ENCODE peak calls at places on chromosomes 5 and 9, in seven cellular contexts. One of them, this sample, is unnamed.

GRCh38 chr5:125381290-125381689 is 634.9 kb upstream of the ZNF608 start:
- DNase-seq in prostate gland: no peak
- DNase-seq in left cardiac atrium: no peak
- DNase-seq in GM23338: no peak
- DNase-seq in activated gamma-delta T cell: no peak
- DNase-seq in suprapubic skin: no peak
- DNase-seq in HCT116: no peak
- DNase-seq in this sample: no peak

GRCh38 chr9:89878687-89879086 is 273.9 kb downstream of the GADD45G start:
- DNase-seq in activated gamma-delta T cell: no peak
- DNase-seq in suprapubic skin: peak
- DNase-seq in HCT116: no peak
- DNase-seq in prostate gland: peak
- DNase-seq in GM23338: no peak
- DNase-seq in left cardiac atrium: peak
- DNase-seq in this sample: no peak

GRCh38 chr5:35239911-35240610 is 9.8 kb upstream of the PRLR start:
- DNase-seq in activated gamma-delta T cell: no peak
- DNase-seq in GM23338: no peak
- DNase-seq in suprapubic skin: no peak
- DNase-seq in prostate gland: no peak
- DNase-seq in HCT116: no peak
- DNase-seq in left cardiac atrium: no peak
- DNase-seq in this sample: no peak

GRCh38 chr5:59609501-59610265 is 283.8 kb downstream of the PDE4D start:
- DNase-seq in activated gamma-delta T cell: no peak
- DNase-seq in left cardiac atrium: no peak
- DNase-seq in prostate gland: no peak
- DNase-seq in HCT116: no peak
- DNase-seq in suprapubic skin: no peak
- DNase-seq in GM23338: no peak
- DNase-seq in this sample: peak

GRCh38 chr5:59275537-59276276 is 617.8 kb downstream of the PDE4D start:
- DNase-seq in GM23338: peak
- DNase-seq in prostate gland: peak
- DNase-seq in activated gamma-delta T cell: no peak
- DNase-seq in HCT116: no peak
- DNase-seq in suprapubic skin: no peak
- DNase-seq in left cardiac atrium: peak
- DNase-seq in this sample: peak

GRCh38 chr9:93669958-93670207 is 93.5 kb downstream of the PHF2 start:
- DNase-seq in HCT116: no peak
- DNase-seq in GM23338: no peak
- DNase-seq in suprapubic skin: no peak
- DNase-seq in prostate gland: no peak
- DNase-seq in activated gamma-delta T cell: no peak
- DNase-seq in left cardiac atrium: no peak
- DNase-seq in this sample: no peak

GRCh38 chr5:178293400-178293799 is 60.8 kb upstream of the PHYKPL start:
- DNase-seq in HCT116: no peak
- DNase-seq in suprapubic skin: peak
- DNase-seq in prostate gland: no peak
- DNase-seq in left cardiac atrium: no peak
- DNase-seq in activated gamma-delta T cell: no peak
- DNase-seq in GM23338: no peak
- DNase-seq in this sample: no peak

GRCh38 chr5:160262665-160263064 is 33.4 kb downstream of the FABP6 start:
- DNase-seq in prostate gland: peak
- DNase-seq in GM23338: no peak
- DNase-seq in HCT116: no peak
- DNase-seq in activated gamma-delta T cell: no peak
- DNase-seq in suprapubic skin: no peak
- DNase-seq in left cardiac atrium: peak
- DNase-seq in this sample: peak

GRCh38 chr5:68252678-68253520 is 37.3 kb downstream of the PIK3R1 start:
- DNase-seq in left cardiac atrium: peak
- DNase-seq in GM23338: peak
- DNase-seq in suprapubic skin: peak
- DNase-seq in HCT116: peak
- DNase-seq in prostate gland: peak
- DNase-seq in activated gamma-delta T cell: no peak
- DNase-seq in this sample: peak

GRCh38 chr9:125646222-125647100 is 60.5 kb downstream of the MAPKAP1 start:
- DNase-seq in activated gamma-delta T cell: no peak
- DNase-seq in prostate gland: no peak
- DNase-seq in GM23338: no peak
- DNase-seq in HCT116: no peak
- DNase-seq in left cardiac atrium: no peak
- DNase-seq in suprapubic skin: no peak
- DNase-seq in this sample: no peak

GRCh38 chr5:15702102-15702501 is 202.1 kb downstream of the FBXL7 start:
- DNase-seq in GM23338: peak
- DNase-seq in prostate gland: no peak
- DNase-seq in HCT116: no peak
- DNase-seq in activated gamma-delta T cell: no peak
- DNase-seq in left cardiac atrium: no peak
- DNase-seq in suprapubic skin: no peak
- DNase-seq in this sample: no peak

GRCh38 chr5:103138202-103138601 is 18.1 kb downstream of the PPIP5K2 start:
- DNase-seq in HCT116: no peak
- DNase-seq in prostate gland: no peak
- DNase-seq in suprapubic skin: no peak
- DNase-seq in GM23338: no peak
- DNase-seq in activated gamma-delta T cell: no peak
- DNase-seq in left cardiac atrium: no peak
- DNase-seq in this sample: no peak

GRCh38 chr9:129558551-129559505 is 62.1 kb downstream of the C9orf50 start:
- DNase-seq in left cardiac atrium: no peak
- DNase-seq in HCT116: no peak
- DNase-seq in GM23338: peak
- DNase-seq in prostate gland: no peak
- DNase-seq in suprapubic skin: no peak
- DNase-seq in activated gamma-delta T cell: no peak
- DNase-seq in this sample: no peak

GRCh38 chr9:138050472-138051330 is 173.1 kb downstream of the CACNA1B start:
- DNase-seq in GM23338: no peak
- DNase-seq in activated gamma-delta T cell: no peak
- DNase-seq in prostate gland: no peak
- DNase-seq in suprapubic skin: no peak
- DNase-seq in HCT116: no peak
- DNase-seq in left cardiac atrium: no peak
- DNase-seq in this sample: no peak

GRCh38 chr5:71892641-71893340 is 173.7 kb downstream of the CARTPT start:
- DNase-seq in suprapubic skin: no peak
- DNase-seq in activated gamma-delta T cell: no peak
- DNase-seq in prostate gland: no peak
- DNase-seq in HCT116: no peak
- DNase-seq in left cardiac atrium: no peak
- DNase-seq in GM23338: peak
- DNase-seq in this sample: no peak

GRCh38 chr5:180494510-180495181 is 467 bp downstream of the CNOT6 start:
- DNase-seq in activated gamma-delta T cell: peak
- DNase-seq in GM23338: peak
- DNase-seq in HCT116: no peak
- DNase-seq in prostate gland: peak
- DNase-seq in suprapubic skin: peak
- DNase-seq in left cardiac atrium: peak
- DNase-seq in this sample: no peak

GRCh38 chr5:33688041-33688980 is 203.5 kb downstream of the ADAMTS12 start:
- DNase-seq in prostate gland: no peak
- DNase-seq in left cardiac atrium: no peak
- DNase-seq in activated gamma-delta T cell: no peak
- DNase-seq in GM23338: no peak
- DNase-seq in HCT116: no peak
- DNase-seq in suprapubic skin: no peak
- DNase-seq in this sample: no peak

GRCh38 chr5:62100201-62100600 is 205.8 kb upstream of the KIF2A start:
- DNase-seq in HCT116: no peak
- DNase-seq in GM23338: no peak
- DNase-seq in left cardiac atrium: no peak
- DNase-seq in prostate gland: no peak
- DNase-seq in activated gamma-delta T cell: no peak
- DNase-seq in suprapubic skin: no peak
- DNase-seq in this sample: no peak

GRCh38 chr5:139755892-139756671 is 39.5 kb upstream of the PSD2 start:
- DNase-seq in GM23338: peak
- DNase-seq in suprapubic skin: no peak
- DNase-seq in HCT116: no peak
- DNase-seq in prostate gland: no peak
- DNase-seq in left cardiac atrium: no peak
- DNase-seq in activated gamma-delta T cell: peak
- DNase-seq in this sample: no peak

GRCh38 chr5:143146161-143146560 is 257.3 kb downstream of the NR3C1 start:
- DNase-seq in left cardiac atrium: no peak
- DNase-seq in activated gamma-delta T cell: no peak
- DNase-seq in prostate gland: no peak
- DNase-seq in GM23338: no peak
- DNase-seq in HCT116: no peak
- DNase-seq in suprapubic skin: no peak
- DNase-seq in this sample: no peak

GRCh38 chr9:101172671-101173070 is 144.1 kb downstream of the PLPPR1 start:
- DNase-seq in prostate gland: no peak
- DNase-seq in GM23338: no peak
- DNase-seq in HCT116: no peak
- DNase-seq in left cardiac atrium: no peak
- DNase-seq in activated gamma-delta T cell: no peak
- DNase-seq in suprapubic skin: no peak
- DNase-seq in this sample: no peak

GRCh38 chr9:95793924-95794828 is 81.3 kb upstream of the ERCC6L2 start:
- DNase-seq in HCT116: no peak
- DNase-seq in activated gamma-delta T cell: no peak
- DNase-seq in prostate gland: no peak
- DNase-seq in GM23338: no peak
- DNase-seq in suprapubic skin: no peak
- DNase-seq in left cardiac atrium: no peak
- DNase-seq in this sample: no peak

GRCh38 chr9:17665450-17665849 is 86.6 kb downstream of the SH3GL2 start:
- DNase-seq in suprapubic skin: no peak
- DNase-seq in GM23338: no peak
- DNase-seq in left cardiac atrium: no peak
- DNase-seq in HCT116: no peak
- DNase-seq in prostate gland: no peak
- DNase-seq in activated gamma-delta T cell: no peak
- DNase-seq in this sample: no peak

GRCh38 chr9:14313378-14313940 is 482 bp downstream of the NFIB start:
- DNase-seq in left cardiac atrium: no peak
- DNase-seq in prostate gland: no peak
- DNase-seq in GM23338: peak
- DNase-seq in activated gamma-delta T cell: no peak
- DNase-seq in suprapubic skin: no peak
- DNase-seq in HCT116: no peak
- DNase-seq in this sample: peak

GRCh38 chr5:2719332-2719731 is 32.1 kb downstream of the IRX2 start:
- DNase-seq in GM23338: no peak
- DNase-seq in activated gamma-delta T cell: no peak
- DNase-seq in prostate gland: no peak
- DNase-seq in left cardiac atrium: no peak
- DNase-seq in HCT116: no peak
- DNase-seq in suprapubic skin: no peak
- DNase-seq in this sample: no peak

GRCh38 chr5:4700082-4700481 is 440.0 kb upstream of the ADAMTS16 start:
- DNase-seq in activated gamma-delta T cell: no peak
- DNase-seq in left cardiac atrium: peak
- DNase-seq in GM23338: peak
- DNase-seq in prostate gland: peak
- DNase-seq in HCT116: no peak
- DNase-seq in suprapubic skin: peak
- DNase-seq in this sample: peak

GRCh38 chr9:86470326-86470725 is 116.1 kb upstream of the TUT7 start:
- DNase-seq in activated gamma-delta T cell: no peak
- DNase-seq in suprapubic skin: no peak
- DNase-seq in left cardiac atrium: no peak
- DNase-seq in GM23338: no peak
- DNase-seq in HCT116: no peak
- DNase-seq in prostate gland: no peak
- DNase-seq in this sample: no peak

GRCh38 chr9:92759990-92760893 is 4.4 kb downstream of the BICD2 start:
- DNase-seq in HCT116: no peak
- DNase-seq in prostate gland: peak
- DNase-seq in GM23338: no peak
- DNase-seq in left cardiac atrium: peak
- DNase-seq in activated gamma-delta T cell: no peak
- DNase-seq in suprapubic skin: peak
- DNase-seq in this sample: no peak

GRCh38 chr5:179113143-179113530 is 53.0 kb downstream of the ZNF354C start:
- DNase-seq in activated gamma-delta T cell: no peak
- DNase-seq in left cardiac atrium: no peak
- DNase-seq in suprapubic skin: no peak
- DNase-seq in HCT116: no peak
- DNase-seq in prostate gland: no peak
- DNase-seq in GM23338: no peak
- DNase-seq in this sample: no peak

GRCh38 chr5:2869471-2869870 is 118.0 kb upstream of the IRX2 start:
- DNase-seq in activated gamma-delta T cell: no peak
- DNase-seq in left cardiac atrium: no peak
- DNase-seq in prostate gland: no peak
- DNase-seq in HCT116: no peak
- DNase-seq in suprapubic skin: no peak
- DNase-seq in GM23338: no peak
- DNase-seq in this sample: no peak

GRCh38 chr9:5493597-5494511 is 16.5 kb upstream of the PDCD1LG2 start:
- DNase-seq in HCT116: no peak
- DNase-seq in GM23338: no peak
- DNase-seq in left cardiac atrium: peak
- DNase-seq in prostate gland: no peak
- DNase-seq in suprapubic skin: no peak
- DNase-seq in activated gamma-delta T cell: no peak
- DNase-seq in this sample: peak

GRCh38 chr5:31211098-31211497 is 17.6 kb downstream of the CDH6 start:
- DNase-seq in activated gamma-delta T cell: no peak
- DNase-seq in left cardiac atrium: no peak
- DNase-seq in prostate gland: no peak
- DNase-seq in HCT116: no peak
- DNase-seq in suprapubic skin: no peak
- DNase-seq in GM23338: no peak
- DNase-seq in this sample: no peak

GRCh38 chr5:74352256-74352655 is 288.3 kb downstream of the ENC1 start:
- DNase-seq in activated gamma-delta T cell: no peak
- DNase-seq in prostate gland: no peak
- DNase-seq in GM23338: no peak
- DNase-seq in left cardiac atrium: no peak
- DNase-seq in suprapubic skin: no peak
- DNase-seq in HCT116: no peak
- DNase-seq in this sample: no peak